ENCODE peak calls at places on chromosomes 12 and 14, in nine cellular contexts. G is esophagus muscularis mucosa; W is NCI-H748 treated with DMSO at 0.1 percent for 48 hours; Q is effector CD8-positive, alpha-beta T cell; A is Peyer's patch; V is mucosa of gallbladder; E is activated CD8-positive, alpha-beta T cell treated with anti-CD3 and anti-CD28 coated beads for 36 hours; K is fibroblast of the aortic adventitia; X is cerebellar cortex. Z is an unnamed sample.

GRCh38 chr12:15534322-15534721 is 212.0 kb downstream of the PTPRO start:
- DNase-seq in G (no peak), W (no peak), Q (no peak), A (no peak), V (no peak), E (peak), K (peak), X (no peak), Z (no peak)

GRCh38 chr12:76020731-76021672 is 10.6 kb downstream of the PHLDA1 start:
- DNase-seq in G (no peak), W (no peak), Q (no peak), A (no peak), V (no peak), E (peak), K (peak), X (no peak), Z (no peak)

GRCh38 chr12:95146767-95147166 is 70.5 kb downstream of the FGD6 start:
- DNase-seq in G (no peak), W (no peak), Q (no peak), A (no peak), V (no peak), E (no peak), K (no peak), X (no peak), Z (no peak)

GRCh38 chr14:22977684-22978486 is 4.5 kb downstream of the AJUBA start:
- DNase-seq in G (no peak), W (no peak), Q (no peak), A (peak), V (peak), E (no peak), K (peak), X (peak), Z (no peak)

GRCh38 chr12:79255326-79255725 is 390.8 kb downstream of the SYT1 start:
- DNase-seq in G (no peak), W (no peak), Q (no peak), A (no peak), V (no peak), E (no peak), K (peak), X (no peak), Z (no peak)

GRCh38 chr14:99182548-99183115 is 89.4 kb downstream of the BCL11B start:
- DNase-seq in G (no peak), W (no peak), Q (no peak), A (no peak), V (no peak), E (peak), K (no peak), X (no peak), Z (no peak)

GRCh38 chr12:87518508-87518907 is 510.7 kb downstream of the C12orf50 start:
- DNase-seq in G (no peak), W (no peak), Q (no peak), A (no peak), V (no peak), E (no peak), K (peak), X (no peak), Z (no peak)

GRCh38 chr14:74400328-74400727 is 25.7 kb downstream of the SYNDIG1L start:
- DNase-seq in G (no peak), W (no peak), Q (no peak), A (no peak), V (no peak), E (no peak), K (peak), X (peak), Z (no peak)

GRCh38 chr14:33570717-33571058 is 380.2 kb downstream of the EGLN3 start:
- DNase-seq in G (no peak), W (no peak), Q (no peak), A (no peak), V (no peak), E (no peak), K (no peak), X (peak), Z (no peak)

GRCh38 chr12:50505386-50505827 is 622 bp downstream of the DIP2B start:
- DNase-seq in G (no peak), W (no peak), Q (no peak), A (no peak), V (no peak), E (peak), K (peak), X (peak), Z (no peak)

GRCh38 chr12:26841085-26841484 is 8.1 kb upstream of the ITPR2 start:
- DNase-seq in G (no peak), W (no peak), Q (no peak), A (no peak), V (no peak), E (peak), K (no peak), X (no peak), Z (no peak)

Z was measured in memory B cell.